ENCODE peak calls at places on chromosomes 7 and 10, in nine cellular contexts. H is PC-9; V is psoas muscle; U is cardiac muscle cell; R is GM23248; J is CD8-positive, alpha-beta T cell; E is GM12878; Z is heart left ventricle; P is HCT116. N is an unnamed sample. For H3K4me1, the result is how much of the 10 kb centered on the place peaks cover.

GRCh38 chr10:8815969-8816368 is 761.5 kb downstream of the GATA3 start:
- DNase-seq in H (no peak), V (no peak), U (no peak), R (no peak), J (no peak), E (no peak), Z (no peak), P (no peak), N (no peak)

GRCh38 chr10:81018898-81019890 is 481.5 kb downstream of the SH2D4B start:
- DNase-seq in H (no peak), V (no peak), U (peak), R (peak), J (no peak), E (no peak), Z (no peak), P (peak), N (no peak)

GRCh38 chr7:74482629-74483401 is 29.1 kb downstream of the GTF2IRD1 start:
- DNase-seq in H (peak), V (peak), U (no peak), R (peak), J (no peak), E (no peak), Z (peak), P (peak), N (no peak)

GRCh38 chr10:1323951-1324350 is 267.8 kb downstream of the WDR37 start:
- DNase-seq in H (no peak), V (no peak), U (no peak), R (no peak), J (no peak), E (no peak), Z (no peak), P (no peak), N (no peak)

GRCh38 chr7:83149466-83149865 is 13.2 kb downstream of the PCLO start:
- DNase-seq in H (no peak), V (no peak), U (no peak), R (no peak), J (no peak), E (no peak), Z (no peak), P (no peak), N (no peak)

GRCh38 chr10:71638087-71638576 is 81.4 kb downstream of the C10orf105 start:
- DNase-seq in H (peak), V (no peak), U (no peak), R (no peak), J (no peak), E (no peak), Z (peak), P (no peak), N (no peak)

GRCh38 chr10:103578782-103579382 is 85.4 kb downstream of the NEURL1 start:
- DNase-seq in H (no peak), V (no peak), U (no peak), R (no peak), J (no peak), E (no peak), Z (no peak), P (no peak), N (no peak)

GRCh38 chr7:102431617-102432298 is 1.6 kb upstream of the ORAI2 start:
- DNase-seq in H (no peak), V (no peak), U (peak), R (no peak), J (peak), E (no peak), Z (no peak), P (no peak), N (no peak)

GRCh38 chr10:98456043-98456570 is 9.4 kb upstream of the HPS1 start:
- DNase-seq in H (no peak), V (no peak), U (no peak), R (no peak), J (no peak), E (no peak), Z (no peak), P (no peak), N (no peak)
- H3K27ac ChIP-seq in H (no peak), V (no peak), U (no peak), R (no peak), J (no peak), E (no peak), Z (no peak), P (no peak), N (no peak)

DNA sequence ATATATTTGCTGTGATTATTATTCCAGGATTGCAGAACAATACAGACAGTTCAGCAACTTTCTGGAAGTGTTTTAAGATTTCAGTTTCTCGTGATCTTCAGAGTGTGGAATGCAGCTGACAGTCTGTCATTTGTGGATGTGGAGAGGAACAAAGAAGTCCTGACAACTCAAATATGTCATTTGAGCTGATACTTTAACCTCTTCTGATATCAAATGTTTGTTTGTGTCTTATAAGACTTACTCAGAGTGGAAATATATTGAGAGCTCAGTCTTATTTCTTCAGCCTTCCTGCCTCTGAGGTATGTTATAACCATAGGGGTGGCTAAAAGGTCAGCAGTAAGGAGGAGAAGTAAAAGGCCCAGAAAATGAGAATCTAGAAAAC is 96.4 kb downstream of the OSBPL3 start:
- DNase-seq in H (peak), V (no peak), U (no peak), R (no peak), J (no peak), E (no peak), Z (no peak), P (no peak), N (no peak)
- H3K4me1 ChIP-seq in H (under half), V (under half), U (under half), R (under half), J (under half), E (under half), Z (under half), P (under half), N (under half)

DNA sequence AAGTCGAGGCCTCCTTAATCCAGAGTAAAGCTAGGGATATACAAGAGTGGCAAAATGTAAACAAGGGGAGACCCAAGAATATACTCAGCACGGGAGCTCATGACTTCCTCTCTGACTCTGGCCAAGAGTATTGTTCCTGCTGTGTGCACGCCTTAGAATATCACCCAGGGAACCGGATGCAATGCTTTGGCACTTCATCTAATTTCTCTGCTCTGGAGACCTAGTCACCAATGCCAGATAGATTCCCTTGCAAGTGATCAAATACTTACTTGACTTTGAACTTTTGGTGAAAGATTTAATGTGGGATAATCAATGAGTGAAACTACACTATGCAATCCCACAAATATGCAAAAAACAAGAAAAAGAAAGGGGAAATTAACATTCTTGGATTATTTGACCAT is 695.5 kb downstream of the INHBA start:
- DNase-seq in H (peak), V (no peak), U (no peak), R (no peak), J (no peak), E (no peak), Z (no peak), P (no peak), N (no peak)
- H3K27ac ChIP-seq in H (peak), V (no peak), U (no peak), R (no peak), J (no peak), E (no peak), Z (no peak), P (no peak), N (peak)

GRCh38 chr7:135756191-135756590 is 7.6 kb upstream of the FAM180A start:
- DNase-seq in H (no peak), V (no peak), U (no peak), R (no peak), J (no peak), E (no peak), Z (no peak), P (no peak), N (no peak)

GRCh38 chr7:135757719-135758411 is 9.3 kb upstream of the FAM180A start:
- DNase-seq in H (no peak), V (peak), U (no peak), R (peak), J (no peak), E (no peak), Z (peak), P (no peak), N (no peak)

GRCh38 chr7:135758531-135758932 is 9.9 kb upstream of the FAM180A start:
- DNase-seq in H (no peak), V (peak), U (no peak), R (peak), J (no peak), E (no peak), Z (peak), P (no peak), N (no peak)

GRCh38 chr7:135753616-135754413 is 5.2 kb upstream of the FAM180A start:
- DNase-seq in H (no peak), V (no peak), U (no peak), R (no peak), J (no peak), E (no peak), Z (no peak), P (no peak), N (no peak)

GRCh38 chr7:135755351-135755753 is 6.7 kb upstream of the FAM180A start:
- DNase-seq in H (no peak), V (peak), U (no peak), R (no peak), J (no peak), E (no peak), Z (peak), P (no peak), N (no peak)
- H3K4me1 ChIP-seq in H (under half), V (under half), U (under half), R (under half), J (under half), E (under half), Z (under half), P (under half), N (under half)

GRCh38 chr10:75356484-75356883 is 45.1 kb downstream of the ZNF503 start:
- DNase-seq in H (no peak), V (no peak), U (no peak), R (no peak), J (no peak), E (no peak), Z (no peak), P (no peak), N (no peak)

GRCh38 chr10:75357500-75357899 is 44.1 kb downstream of the ZNF503 start:
- DNase-seq in H (no peak), V (no peak), U (no peak), R (no peak), J (no peak), E (no peak), Z (no peak), P (no peak), N (no peak)

GRCh38 chr10:75355706-75356105 is 45.9 kb downstream of the ZNF503 start:
- DNase-seq in H (no peak), V (no peak), U (no peak), R (peak), J (no peak), E (no peak), Z (no peak), P (no peak), N (no peak)

GRCh38 chr10:75358121-75358520 is 43.4 kb downstream of the ZNF503 start:
- DNase-seq in H (no peak), V (no peak), U (no peak), R (no peak), J (no peak), E (no peak), Z (no peak), P (no peak), N (no peak)

GRCh38 chr10:75358835-75359421 is 42.6 kb downstream of the ZNF503 start:
- DNase-seq in H (peak), V (peak), U (no peak), R (peak), J (no peak), E (no peak), Z (no peak), P (no peak), N (peak)
- H3K27ac ChIP-seq in H (peak), V (no peak), U (no peak), R (peak), J (no peak), E (no peak), Z (no peak), P (no peak), N (peak)

GRCh38 chr10:6279540-6280267 is 77.0 kb downstream of the PFKFB3 start:
- DNase-seq in H (peak), V (no peak), U (peak), R (peak), J (no peak), E (no peak), Z (no peak), P (peak), N (no peak)

GRCh38 chr10:6283632-6284031 is 80.9 kb downstream of the PFKFB3 start:
- DNase-seq in H (no peak), V (no peak), U (no peak), R (no peak), J (no peak), E (no peak), Z (no peak), P (no peak), N (no peak)

GRCh38 chr10:6278519-6279120 is 75.9 kb downstream of the PFKFB3 start:
- DNase-seq in H (no peak), V (no peak), U (peak), R (no peak), J (no peak), E (no peak), Z (no peak), P (no peak), N (no peak)

GRCh38 chr10:6280291-6280690 is 77.6 kb downstream of the PFKFB3 start:
- DNase-seq in H (no peak), V (no peak), U (no peak), R (no peak), J (no peak), E (no peak), Z (no peak), P (no peak), N (no peak)

DNA sequence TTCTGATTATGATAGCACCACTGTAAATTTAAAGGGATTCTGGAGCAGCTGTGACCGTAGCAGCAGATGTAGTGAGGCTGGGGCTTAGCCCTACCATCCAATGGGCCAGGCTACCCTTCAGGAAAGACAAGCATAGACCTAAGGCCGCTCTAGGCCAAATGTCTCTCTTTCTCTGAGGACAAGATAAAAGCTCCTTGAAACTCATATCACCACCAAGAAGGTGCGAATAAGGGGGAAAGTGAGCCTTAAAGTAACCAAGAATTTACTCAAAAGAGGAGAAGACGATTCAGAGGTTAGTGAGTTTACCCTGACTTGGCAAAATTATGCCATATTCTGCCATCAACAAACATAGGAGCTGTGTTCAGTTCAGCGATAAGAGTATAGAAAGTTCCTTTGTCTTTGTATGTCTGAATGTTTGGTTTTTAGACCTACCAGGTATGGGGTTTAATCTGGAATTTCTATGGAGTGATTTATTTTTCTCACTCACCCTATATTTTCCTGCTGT is 79.8 kb downstream of the PFKFB3 start:
- DNase-seq in H (no peak), V (no peak), U (no peak), R (no peak), J (no peak), E (no peak), Z (no peak), P (no peak), N (no peak)
- H3K4me1 ChIP-seq in H (under half), V (under half), U (under half), R (under half), J (under half), E (under half), Z (under half), P (under half), N (under half)

GRCh38 chr10:29948971-29949370 is 110.4 kb downstream of the JCAD start:
- DNase-seq in H (peak), V (no peak), U (peak), R (peak), J (no peak), E (no peak), Z (no peak), P (no peak), N (no peak)
- H3K27ac ChIP-seq in H (peak), V (peak), U (peak), R (peak), J (no peak), E (no peak), Z (no peak), P (no peak), N (peak)

GRCh38 chr7:76151932-76152331 is 49.8 kb upstream of the SRRM3 start:
- DNase-seq in H (no peak), V (no peak), U (no peak), R (no peak), J (no peak), E (no peak), Z (no peak), P (no peak), N (no peak)

GRCh38 chr7:76149847-76150691 is 51.6 kb upstream of the SRRM3 start:
- DNase-seq in H (no peak), V (no peak), U (no peak), R (no peak), J (no peak), E (no peak), Z (peak), P (no peak), N (no peak)

DNA sequence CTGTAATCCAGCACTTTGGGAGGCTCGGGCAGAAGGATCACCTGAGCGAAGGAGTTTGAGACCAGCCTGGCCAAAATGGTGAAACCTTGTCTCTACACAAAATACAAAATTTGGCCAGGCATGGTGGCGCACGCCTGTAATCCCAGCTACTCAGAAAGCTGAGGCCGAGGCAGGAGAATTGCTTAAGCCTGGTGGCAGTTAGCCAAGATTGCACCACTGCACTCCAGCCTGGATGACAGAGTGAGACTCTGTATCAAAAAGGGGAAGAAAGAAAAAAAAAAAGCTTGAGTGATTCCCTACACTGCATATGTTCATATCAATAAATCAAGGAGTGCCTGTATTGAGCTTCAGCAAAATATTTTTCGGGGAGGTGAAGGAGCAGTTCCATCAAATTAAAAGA is 45.8 kb upstream of the SRRM3 start:
- DNase-seq in H (no peak), V (peak), U (no peak), R (peak), J (no peak), E (no peak), Z (peak), P (no peak), N (no peak)
- H3K4me1 ChIP-seq in H (under half), V (under half), U (under half), R (under half), J (under half), E (under half), Z (under half), P (under half), N (under half)